ENCODE peak calls at places on chromosomes 4 and X, in ten cellular contexts. One of them, this sample, is unnamed.

GRCh38 chr4:37628977-37629609 is 57.1 kb downstream of the RELL1 start:
- DNase-seq in HCT116: peak; percentile 59
- DNase-seq in right lobe of liver: peak; percentile 53
- DNase-seq in brain microvascular endothelial cell: peak; percentile 69
- DNase-seq in PC-9: peak; percentile 84
- DNase-seq in adipocyte: peak; percentile 79
- DNase-seq in HepG2: no peak
- DNase-seq in HAP-1: no peak
- DNase-seq in colonic mucosa: no peak
- DNase-seq in BJ: no peak
- DNase-seq in this sample: peak; percentile 35

GRCh38 chrX:110317079-110317819 is 636 bp downstream of the AMMECR1 start:
- DNase-seq in brain microvascular endothelial cell: no peak
- DNase-seq in PC-9: no peak
- DNase-seq in right lobe of liver: peak; percentile 33
- DNase-seq in HCT116: no peak
- DNase-seq in colonic mucosa: peak; percentile 35
- DNase-seq in HepG2: no peak
- DNase-seq in BJ: no peak
- DNase-seq in adipocyte: peak; percentile 49
- DNase-seq in HAP-1: peak; percentile 45
- DNase-seq in this sample: no peak

GRCh38 chr4:77493829-77494551 is 111.6 kb upstream of the CXCL13 start:
- DNase-seq in BJ: no peak
- DNase-seq in HAP-1: no peak
- DNase-seq in HepG2: no peak
- DNase-seq in brain microvascular endothelial cell: no peak
- DNase-seq in right lobe of liver: no peak
- DNase-seq in PC-9: no peak
- DNase-seq in adipocyte: no peak
- DNase-seq in HCT116: no peak
- DNase-seq in colonic mucosa: no peak
- DNase-seq in this sample: no peak

GRCh38 chr4:53005149-53005546 is 143.0 kb downstream of the RASL11B start:
- DNase-seq in HepG2: peak; percentile 18
- DNase-seq in colonic mucosa: no peak
- DNase-seq in HCT116: no peak
- DNase-seq in right lobe of liver: no peak
- DNase-seq in BJ: no peak
- DNase-seq in brain microvascular endothelial cell: no peak
- DNase-seq in HAP-1: no peak
- DNase-seq in PC-9: no peak
- DNase-seq in adipocyte: no peak
- DNase-seq in this sample: no peak

GRCh38 chr4:73335717-73336116 is 68.4 kb upstream of the ALB start:
- DNase-seq in PC-9: no peak
- DNase-seq in adipocyte: no peak
- DNase-seq in colonic mucosa: no peak
- DNase-seq in right lobe of liver: no peak
- DNase-seq in BJ: no peak
- DNase-seq in brain microvascular endothelial cell: no peak
- DNase-seq in HAP-1: no peak
- DNase-seq in HCT116: no peak
- DNase-seq in HepG2: no peak
- DNase-seq in this sample: no peak

GRCh38 chr4:142696334-142697122 is 149.6 kb downstream of the INPP4B start:
- DNase-seq in adipocyte: peak; percentile 32
- DNase-seq in BJ: no peak
- DNase-seq in right lobe of liver: no peak
- DNase-seq in brain microvascular endothelial cell: no peak
- DNase-seq in HAP-1: no peak
- DNase-seq in HepG2: no peak
- DNase-seq in HCT116: no peak
- DNase-seq in PC-9: no peak
- DNase-seq in colonic mucosa: no peak
- DNase-seq in this sample: no peak

GRCh38 chrX:99383786-99384185 is 1026.3 kb downstream of the PCDH19 start:
- DNase-seq in HAP-1: no peak
- DNase-seq in colonic mucosa: no peak
- DNase-seq in BJ: no peak
- DNase-seq in adipocyte: no peak
- DNase-seq in HCT116: no peak
- DNase-seq in brain microvascular endothelial cell: no peak
- DNase-seq in PC-9: no peak
- DNase-seq in HepG2: no peak
- DNase-seq in right lobe of liver: no peak
- DNase-seq in this sample: no peak

GRCh38 chrX:51192104-51192503 is 140.5 kb upstream of the NUDT10 start:
- DNase-seq in HCT116: no peak
- DNase-seq in brain microvascular endothelial cell: no peak
- DNase-seq in colonic mucosa: no peak
- DNase-seq in adipocyte: no peak
- DNase-seq in right lobe of liver: no peak
- DNase-seq in HepG2: no peak
- DNase-seq in PC-9: no peak
- DNase-seq in BJ: no peak
- DNase-seq in HAP-1: no peak
- DNase-seq in this sample: no peak

GRCh38 chr4:646460-646859 is 21.1 kb downstream of the PDE6B start:
- DNase-seq in colonic mucosa: no peak
- DNase-seq in HAP-1: no peak
- DNase-seq in adipocyte: peak; percentile 25
- DNase-seq in brain microvascular endothelial cell: no peak
- DNase-seq in HepG2: no peak
- DNase-seq in HCT116: no peak
- DNase-seq in right lobe of liver: no peak
- DNase-seq in PC-9: no peak
- DNase-seq in BJ: no peak
- DNase-seq in this sample: no peak

GRCh38 chr4:119026662-119027444 is 108.8 kb upstream of the MYOZ2 start:
- DNase-seq in colonic mucosa: no peak
- DNase-seq in HepG2: no peak
- DNase-seq in right lobe of liver: no peak
- DNase-seq in HCT116: no peak
- DNase-seq in HAP-1: no peak
- DNase-seq in PC-9: no peak
- DNase-seq in BJ: no peak
- DNase-seq in brain microvascular endothelial cell: no peak
- DNase-seq in adipocyte: no peak
- DNase-seq in this sample: no peak

GRCh38 chrX:2640436-2641150 is 50.5 kb upstream of the CD99 start:
- DNase-seq in HAP-1: no peak
- DNase-seq in PC-9: no peak
- DNase-seq in right lobe of liver: no peak
- DNase-seq in HepG2: no peak
- DNase-seq in BJ: no peak
- DNase-seq in adipocyte: no peak
- DNase-seq in colonic mucosa: no peak
- DNase-seq in HCT116: no peak
- DNase-seq in brain microvascular endothelial cell: no peak
- DNase-seq in this sample: no peak

GRCh38 chrX:135985123-135985973 is at the start of gene SLC9A6:
- DNase-seq in HAP-1: peak; percentile 88
- DNase-seq in colonic mucosa: peak; percentile 76
- DNase-seq in HCT116: no peak
- DNase-seq in HepG2: peak; percentile 27
- DNase-seq in BJ: no peak
- DNase-seq in brain microvascular endothelial cell: peak; percentile 4
- DNase-seq in adipocyte: peak; percentile 81
- DNase-seq in PC-9: peak; percentile 41
- DNase-seq in right lobe of liver: peak; percentile 81
- DNase-seq in this sample: no peak

GRCh38 chr4:48554606-48555005 is 64.6 kb downstream of the ZAR1 start:
- DNase-seq in colonic mucosa: no peak
- DNase-seq in PC-9: no peak
- DNase-seq in HCT116: no peak
- DNase-seq in adipocyte: no peak
- DNase-seq in brain microvascular endothelial cell: no peak
- DNase-seq in right lobe of liver: no peak
- DNase-seq in HAP-1: no peak
- DNase-seq in BJ: no peak
- DNase-seq in HepG2: no peak
- DNase-seq in this sample: no peak
- H3K36me3 ChIP-seq in colonic mucosa: peaks cover 34% of the 10 kb centered on the region
- H3K36me3 ChIP-seq in PC-9: peaks cover 7% of the 10 kb centered on the region
- H3K36me3 ChIP-seq in HCT116: peaks cover 9% of the 10 kb centered on the region
- H3K36me3 ChIP-seq in adipocyte: peaks cover 56% of the 10 kb centered on the region
- H3K36me3 ChIP-seq in brain microvascular endothelial cell: peaks cover 23% of the 10 kb centered on the region
- H3K36me3 ChIP-seq in right lobe of liver: no peaks in the 10 kb centered on the region
- H3K36me3 ChIP-seq in HAP-1: peaks cover 2% of the 10 kb centered on the region
- H3K36me3 ChIP-seq in BJ: peaks cover 11% of the 10 kb centered on the region
- H3K36me3 ChIP-seq in HepG2: peaks cover 29% of the 10 kb centered on the region
- H3K36me3 ChIP-seq in this sample: peaks cover 1% of the 10 kb centered on the region

DNA sequence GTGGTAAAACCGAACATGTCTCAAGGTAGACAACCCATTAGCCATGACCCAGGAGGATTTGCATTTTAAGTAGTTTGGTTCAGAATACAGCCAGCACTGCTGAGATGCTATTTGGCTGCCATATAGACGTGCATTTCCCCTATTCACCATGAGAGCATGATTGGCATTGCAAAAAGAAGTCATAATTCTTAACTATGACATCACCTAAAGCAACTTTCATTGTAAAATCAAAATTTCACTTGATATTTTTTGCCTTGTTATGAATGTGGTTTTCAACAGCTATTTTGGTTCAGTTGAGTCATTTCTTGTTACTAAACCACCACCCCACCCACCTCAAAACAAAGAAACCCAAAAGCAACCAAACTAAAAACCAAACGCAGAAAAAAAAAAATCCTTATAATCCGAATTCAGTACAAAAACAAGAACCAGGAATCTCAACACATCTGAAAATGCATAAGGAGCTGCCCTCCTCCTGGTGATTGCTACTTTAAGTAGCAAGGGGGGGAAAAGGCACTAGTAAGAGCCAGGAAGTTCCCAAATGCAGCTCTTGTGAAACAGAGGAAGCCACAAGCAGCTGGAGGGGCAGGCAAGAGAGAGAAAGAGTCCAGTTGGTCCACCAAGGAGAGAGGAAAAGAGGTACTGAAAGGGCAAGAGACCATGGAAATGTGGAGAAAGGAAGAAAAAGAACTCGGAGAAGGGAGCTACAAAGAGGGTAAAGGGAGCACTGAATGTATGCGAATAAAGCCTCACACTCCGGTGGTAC is 3.1 kb downstream of the SLITRK4 start:
- DNase-seq in HCT116: no peak
- DNase-seq in HepG2: no peak
- DNase-seq in BJ: no peak
- DNase-seq in HAP-1: no peak
- DNase-seq in colonic mucosa: no peak
- DNase-seq in brain microvascular endothelial cell: no peak
- DNase-seq in adipocyte: no peak
- DNase-seq in PC-9: no peak
- DNase-seq in right lobe of liver: no peak
- DNase-seq in this sample: no peak
- H3K4me3 ChIP-seq in HCT116: no peak overlapping the region
- H3K4me3 ChIP-seq in HepG2: no peak overlapping the region
- H3K4me3 ChIP-seq in BJ: no peak overlapping the region
- H3K4me3 ChIP-seq in HAP-1: no peak overlapping the region
- H3K4me3 ChIP-seq in colonic mucosa: no peak overlapping the region
- H3K4me3 ChIP-seq in brain microvascular endothelial cell: no peak overlapping the region
- H3K4me3 ChIP-seq in adipocyte: peak overlapping the region; percentile 76
- H3K4me3 ChIP-seq in PC-9: no peak overlapping the region
- H3K4me3 ChIP-seq in right lobe of liver: no peak overlapping the region
- H3K4me3 ChIP-seq in this sample: peak overlapping the region; percentile 61

DNA sequence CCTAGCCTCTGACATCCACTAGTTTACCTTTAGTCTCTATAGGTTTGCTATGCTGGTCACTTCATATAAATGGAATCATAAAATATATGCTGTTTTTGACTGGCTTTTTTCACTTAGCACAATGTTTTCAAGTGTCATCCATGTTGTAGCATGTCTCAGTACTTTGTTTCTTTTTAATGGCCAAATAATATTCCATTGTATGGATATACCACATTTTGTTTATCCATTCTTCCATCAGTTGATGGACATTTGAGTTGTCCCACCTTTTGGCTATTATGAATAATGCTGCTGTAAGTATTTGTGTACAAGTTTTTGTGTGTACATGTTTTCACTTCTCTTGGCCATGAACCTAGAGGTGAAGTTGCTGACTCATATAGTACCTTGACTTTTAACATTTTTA is 75.7 kb downstream of the ZFX start:
- DNase-seq in BJ: no peak
- DNase-seq in right lobe of liver: no peak
- DNase-seq in adipocyte: no peak
- DNase-seq in HepG2: no peak
- DNase-seq in HCT116: no peak
- DNase-seq in PC-9: no peak
- DNase-seq in colonic mucosa: no peak
- DNase-seq in HAP-1: no peak
- DNase-seq in brain microvascular endothelial cell: no peak
- DNase-seq in this sample: no peak
- H3K36me3 ChIP-seq in BJ: no peaks in the 10 kb centered on the region
- H3K36me3 ChIP-seq in right lobe of liver: no peaks in the 10 kb centered on the region
- H3K36me3 ChIP-seq in adipocyte: no peaks in the 10 kb centered on the region
- H3K36me3 ChIP-seq in HepG2: no peaks in the 10 kb centered on the region
- H3K36me3 ChIP-seq in HCT116: no peaks in the 10 kb centered on the region
- H3K36me3 ChIP-seq in PC-9: no peaks in the 10 kb centered on the region
- H3K36me3 ChIP-seq in colonic mucosa: no peaks in the 10 kb centered on the region
- H3K36me3 ChIP-seq in HAP-1: no peaks in the 10 kb centered on the region
- H3K36me3 ChIP-seq in brain microvascular endothelial cell: no peaks in the 10 kb centered on the region
- H3K36me3 ChIP-seq in this sample: no peaks in the 10 kb centered on the region

DNA sequence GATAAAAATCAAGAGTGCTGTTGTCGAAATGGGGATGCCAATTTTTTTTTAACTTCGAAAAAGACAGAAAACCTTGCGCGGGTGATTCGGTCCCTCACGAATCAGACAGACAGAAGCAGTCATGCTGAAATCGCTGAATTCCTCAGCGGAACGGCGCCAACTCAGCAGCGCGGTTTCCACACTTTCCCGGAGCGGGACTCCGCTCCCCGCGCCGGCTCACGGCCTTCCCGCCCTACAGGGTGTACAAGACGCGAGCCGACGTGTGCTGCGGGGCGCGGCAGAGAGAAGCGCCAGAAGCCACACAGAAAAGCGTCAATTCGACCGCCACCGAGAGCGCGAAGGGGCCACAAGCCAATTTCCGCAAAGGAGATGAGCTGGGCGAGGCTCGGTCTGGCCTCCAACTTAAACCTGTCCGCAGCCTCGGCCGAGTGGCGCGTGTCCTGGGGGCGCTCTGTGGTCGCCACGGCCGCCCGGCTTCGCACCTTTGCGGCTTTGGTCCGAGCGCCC is 1.3 kb downstream of the NEXMIF start:
- DNase-seq in adipocyte: peak; percentile 1
- DNase-seq in BJ: no peak
- DNase-seq in PC-9: no peak
- DNase-seq in HAP-1: peak; percentile 62
- DNase-seq in brain microvascular endothelial cell: no peak
- DNase-seq in HCT116: no peak
- DNase-seq in colonic mucosa: peak; percentile 19
- DNase-seq in HepG2: no peak
- DNase-seq in right lobe of liver: no peak
- DNase-seq in this sample: no peak
- H3K4me3 ChIP-seq in adipocyte: no peak overlapping the region
- H3K4me3 ChIP-seq in BJ: no peak overlapping the region
- H3K4me3 ChIP-seq in PC-9: no peak overlapping the region
- H3K4me3 ChIP-seq in HAP-1: peak overlapping the region; percentile 47
- H3K4me3 ChIP-seq in brain microvascular endothelial cell: no peak overlapping the region
- H3K4me3 ChIP-seq in HCT116: no peak overlapping the region
- H3K4me3 ChIP-seq in colonic mucosa: peak overlapping the region; percentile 42
- H3K4me3 ChIP-seq in HepG2: peak overlapping the region; percentile 60
- H3K4me3 ChIP-seq in right lobe of liver: peak overlapping the region; percentile 26
- H3K4me3 ChIP-seq in this sample: no peak overlapping the region

This sample was measured in kidney epithelial cell.